ENCODE peak calls at places on chromosomes 2 and 18, in four cellular contexts. One of them, this sample, is unnamed.
A peak's percentile ranks its signal among the peaks of the same experiment; 100 is the strongest.

GRCh38 chr18:59220164-59220783 is 316 bp downstream of the GRP start:
- DNase-seq in mesendoderm: peak; percentile 47
- DNase-seq in IMR-90: no peak
- DNase-seq in H1: peak; percentile 76
- DNase-seq in this sample: peak; percentile 45

GRCh38 chr2:107091163-107091864 is 205.3 kb upstream of the ST6GAL2 start:
- DNase-seq in H1: no peak
- DNase-seq in mesendoderm: peak; percentile 95
- DNase-seq in IMR-90: no peak
- DNase-seq in this sample: no peak

GRCh38 chr18:31616586-31616985 is 24.9 kb downstream of the TTR start:
- DNase-seq in IMR-90: no peak
- DNase-seq in H1: no peak
- DNase-seq in mesendoderm: no peak
- DNase-seq in this sample: no peak

GRCh38 chr2:230938098-230938497 is 13.1 kb upstream of the GPR55 start:
- DNase-seq in IMR-90: no peak
- DNase-seq in mesendoderm: no peak
- DNase-seq in H1: no peak
- DNase-seq in this sample: peak; percentile 3

GRCh38 chr2:151882786-151883445 is 54.7 kb upstream of the ARL5A start:
- DNase-seq in H1: no peak
- DNase-seq in mesendoderm: no peak
- DNase-seq in IMR-90: no peak
- DNase-seq in this sample: no peak

GRCh38 chr2:45439788-45440773 is 171.0 kb downstream of the SRBD1 start:
- DNase-seq in H1: no peak
- DNase-seq in IMR-90: peak; percentile 45
- DNase-seq in mesendoderm: no peak
- DNase-seq in this sample: no peak

GRCh38 chr2:105798595-105798994 is 53.9 kb downstream of the NCK2 start:
- DNase-seq in IMR-90: peak; percentile 23
- DNase-seq in mesendoderm: no peak
- DNase-seq in H1: no peak
- DNase-seq in this sample: no peak

GRCh38 chr18:10499230-10499629 is 26.6 kb upstream of the NAPG start:
- DNase-seq in mesendoderm: no peak
- DNase-seq in IMR-90: no peak
- DNase-seq in H1: no peak
- DNase-seq in this sample: no peak

GRCh38 chr2:178692845-178693244 is 114.4 kb downstream of the TTN start:
- DNase-seq in mesendoderm: no peak
- DNase-seq in IMR-90: no peak
- DNase-seq in H1: no peak
- DNase-seq in this sample: no peak

GRCh38 chr2:48207201-48207641 is 300.9 kb upstream of the FBXO11 start:
- DNase-seq in H1: no peak
- DNase-seq in IMR-90: no peak
- DNase-seq in mesendoderm: no peak
- DNase-seq in this sample: no peak

GRCh38 chr18:48769006-48769646 is 181.6 kb downstream of the SMAD7 start:
- DNase-seq in mesendoderm: no peak
- DNase-seq in IMR-90: no peak
- DNase-seq in H1: no peak
- DNase-seq in this sample: no peak

GRCh38 chr2:74730530-74730929 is 76.5 kb downstream of the SEMA4F start:
- DNase-seq in mesendoderm: no peak
- DNase-seq in IMR-90: no peak
- DNase-seq in H1: no peak
- DNase-seq in this sample: no peak

GRCh38 chr18:35376393-35376741 is 770 bp downstream of the ZNF396 start:
- DNase-seq in H1: no peak
- DNase-seq in IMR-90: no peak
- DNase-seq in mesendoderm: peak; percentile 49
- DNase-seq in this sample: peak; percentile 61

GRCh38 chr18:75003089-75003488 is 205.8 kb downstream of the PTGR3 start:
- DNase-seq in IMR-90: peak; percentile 24
- DNase-seq in mesendoderm: no peak
- DNase-seq in H1: no peak
- DNase-seq in this sample: no peak

GRCh38 chr2:149380205-149380604 is 49.8 kb downstream of the LYPD6 start:
- DNase-seq in mesendoderm: no peak
- DNase-seq in H1: no peak
- DNase-seq in IMR-90: no peak
- DNase-seq in this sample: no peak

GRCh38 chr2:71700880-71701397 is 247.6 kb downstream of the DYSF start:
- DNase-seq in H1: no peak
- DNase-seq in IMR-90: no peak
- DNase-seq in mesendoderm: no peak
- DNase-seq in this sample: no peak

GRCh38 chr2:88128654-88129312 is 921 bp upstream of the FABP1 start:
- DNase-seq in IMR-90: no peak
- DNase-seq in H1: no peak
- DNase-seq in mesendoderm: no peak
- DNase-seq in this sample: no peak

GRCh38 chr2:181627545-181627944 is 29.4 kb downstream of the CERKL start:
- DNase-seq in mesendoderm: no peak
- DNase-seq in H1: no peak
- DNase-seq in IMR-90: peak; percentile 1
- DNase-seq in this sample: no peak

GRCh38 chr2:9772999-9773904 is 70.0 kb upstream of the TAF1B start:
- DNase-seq in IMR-90: no peak
- DNase-seq in mesendoderm: no peak
- DNase-seq in H1: no peak
- DNase-seq in this sample: no peak

GRCh38 chr18:31232779-31233424 is 70.2 kb upstream of the DSC1 start:
- DNase-seq in mesendoderm: no peak
- DNase-seq in H1: no peak
- DNase-seq in IMR-90: no peak
- DNase-seq in this sample: no peak

GRCh38 chr18:57210101-57210661 is 63.3 kb downstream of the BOD1L2 start:
- DNase-seq in IMR-90: peak; percentile 70
- DNase-seq in mesendoderm: peak; percentile 96
- DNase-seq in H1: peak; percentile 63
- DNase-seq in this sample: peak; percentile 83

GRCh38 chr2:236954641-236955040 is 131.0 kb upstream of the COPS8 start:
- DNase-seq in mesendoderm: no peak
- DNase-seq in H1: no peak
- DNase-seq in IMR-90: no peak
- DNase-seq in this sample: no peak

GRCh38 chr2:204743368-204743960 is 198.2 kb downstream of the PARD3B start:
- DNase-seq in H1: no peak
- DNase-seq in mesendoderm: no peak
- DNase-seq in IMR-90: peak; percentile 52
- DNase-seq in this sample: no peak

GRCh38 chr2:151655663-151656398 is 78.4 kb downstream of the NEB start:
- DNase-seq in IMR-90: no peak
- DNase-seq in mesendoderm: no peak
- DNase-seq in H1: no peak
- DNase-seq in this sample: no peak

GRCh38 chr2:138321458-138321857 is 180.1 kb upstream of the SPOPL start:
- DNase-seq in H1: no peak
- DNase-seq in IMR-90: no peak
- DNase-seq in mesendoderm: peak; percentile 17
- DNase-seq in this sample: no peak

GRCh38 chr2:202950592-202950991 is 38.5 kb downstream of the CARF start:
- DNase-seq in IMR-90: peak; percentile 43
- DNase-seq in H1: no peak
- DNase-seq in mesendoderm: no peak
- DNase-seq in this sample: no peak

GRCh38 chr2:25620077-25620476 is 53.3 kb downstream of the DTNB start:
- DNase-seq in IMR-90: no peak
- DNase-seq in mesendoderm: peak; percentile 13
- DNase-seq in H1: no peak
- DNase-seq in this sample: no peak

GRCh38 chr2:20986540-20986939 is 57.3 kb downstream of the APOB start:
- DNase-seq in IMR-90: no peak
- DNase-seq in mesendoderm: no peak
- DNase-seq in H1: no peak
- DNase-seq in this sample: no peak

GRCh38 chr2:30265441-30266015 is 34.2 kb downstream of the LBH start:
- DNase-seq in IMR-90: peak; percentile 70
- DNase-seq in mesendoderm: no peak
- DNase-seq in H1: no peak
- DNase-seq in this sample: no peak

GRCh38 chr18:13241083-13241892 is 22.7 kb downstream of the LDLRAD4 start:
- DNase-seq in IMR-90: no peak
- DNase-seq in H1: no peak
- DNase-seq in mesendoderm: no peak
- DNase-seq in this sample: no peak

GRCh38 chr2:149068996-149069888 is 30.7 kb downstream of the LYPD6B start:
- DNase-seq in mesendoderm: no peak
- DNase-seq in IMR-90: peak; percentile 61
- DNase-seq in H1: no peak
- DNase-seq in this sample: no peak

GRCh38 chr18:79394438-79395307 is 1.1 kb upstream of the NFATC1 start:
- DNase-seq in mesendoderm: peak; percentile 78
- DNase-seq in IMR-90: peak; percentile 49
- DNase-seq in H1: peak; percentile 70
- DNase-seq in this sample: no peak

GRCh38 chr18:78726326-78727056 is 253.1 kb upstream of the SALL3 start:
- DNase-seq in H1: no peak
- DNase-seq in IMR-90: no peak
- DNase-seq in mesendoderm: no peak
- DNase-seq in this sample: peak; percentile 19

GRCh38 chr18:77068890-77069312 is 63.7 kb downstream of the MBP start:
- DNase-seq in IMR-90: peak; percentile 28
- DNase-seq in H1: no peak
- DNase-seq in mesendoderm: no peak
- DNase-seq in this sample: no peak

GRCh38 chr18:60038731-60039130 is 138.9 kb downstream of the PMAIP1 start:
- DNase-seq in IMR-90: no peak
- DNase-seq in H1: no peak
- DNase-seq in mesendoderm: no peak
- DNase-seq in this sample: no peak

GRCh38 chr2:25494626-25495025 is 152.9 kb upstream of the DNMT3A start:
- DNase-seq in IMR-90: peak; percentile 66
- DNase-seq in H1: no peak
- DNase-seq in mesendoderm: peak; percentile 79
- DNase-seq in this sample: peak; percentile 34

DNA sequence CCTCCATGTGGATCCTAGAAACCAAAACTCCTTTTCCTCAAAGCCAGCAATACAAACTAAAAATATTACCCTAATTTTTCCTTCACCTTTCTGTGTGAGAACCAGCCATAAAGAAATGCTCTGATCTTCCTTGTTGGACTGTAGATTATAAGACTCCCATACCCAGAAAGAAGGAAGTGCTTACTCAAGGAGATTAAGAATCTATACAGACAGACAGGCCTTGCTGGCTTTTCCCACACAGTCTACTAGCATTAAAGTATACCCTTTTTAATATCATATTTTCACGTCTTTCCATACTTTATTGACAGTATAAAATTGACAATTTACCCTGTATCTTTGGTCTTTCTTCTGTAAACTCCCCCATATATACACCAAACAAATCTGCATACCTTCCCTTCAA is 139.0 kb downstream of the GULP1 start:
- DNase-seq in mesendoderm: no peak
- DNase-seq in H1: no peak
- DNase-seq in IMR-90: no peak
- DNase-seq in this sample: no peak
- H3K18ac ChIP-seq in mesendoderm: no peak overlapping the region
- H3K18ac ChIP-seq in H1: no peak overlapping the region
- H3K18ac ChIP-seq in IMR-90: no peak overlapping the region
- H3K18ac ChIP-seq in this sample: no peak overlapping the region

GRCh38 chr2:136402281-136402680 is 284.3 kb upstream of the CXCR4 start:
- DNase-seq in IMR-90: no peak
- DNase-seq in H1: no peak
- DNase-seq in mesendoderm: no peak
- DNase-seq in this sample: no peak
- H3K9ac ChIP-seq in IMR-90: no peak overlapping the region
- H3K9ac ChIP-seq in H1: no peak overlapping the region
- H3K9ac ChIP-seq in mesendoderm: no peak overlapping the region
- H3K9ac ChIP-seq in this sample: no peak overlapping the region

GRCh38 chr18:37691162-37691561 is 125.6 kb upstream of the CELF4 start:
- DNase-seq in mesendoderm: peak; percentile 65
- DNase-seq in IMR-90: no peak
- DNase-seq in H1: no peak
- DNase-seq in this sample: no peak

GRCh38 chr18:37684183-37684582 is 118.6 kb upstream of the CELF4 start:
- DNase-seq in mesendoderm: no peak
- DNase-seq in IMR-90: no peak
- DNase-seq in H1: no peak
- DNase-seq in this sample: peak; percentile 30

GRCh38 chr18:37684590-37684989 is 119.0 kb upstream of the CELF4 start:
- DNase-seq in IMR-90: no peak
- DNase-seq in mesendoderm: peak; percentile 40
- DNase-seq in H1: no peak
- DNase-seq in this sample: peak; percentile 33

DNA sequence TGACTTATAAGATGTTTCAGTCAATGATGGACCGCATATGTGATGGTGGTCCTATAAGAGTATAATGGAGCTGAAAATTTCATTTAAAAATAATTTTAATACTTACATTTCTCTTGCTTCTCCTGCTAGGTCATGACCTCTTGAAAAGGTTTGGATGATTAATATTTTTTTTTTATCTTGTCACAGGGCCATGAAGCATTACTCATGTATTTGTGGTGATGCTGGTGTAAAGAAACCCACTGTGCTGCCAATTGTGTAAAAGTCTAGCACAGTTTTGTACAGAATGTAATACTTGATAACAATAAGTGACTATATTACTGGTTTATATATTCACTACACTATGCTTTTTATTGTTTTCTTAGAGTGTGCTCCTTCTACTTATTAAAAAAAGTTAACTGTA is 124.2 kb upstream of the CELF4 start:
- DNase-seq in IMR-90: no peak
- DNase-seq in H1: no peak
- DNase-seq in mesendoderm: no peak
- DNase-seq in this sample: no peak
- H4K5ac ChIP-seq in IMR-90: no peak overlapping the region
- H4K5ac ChIP-seq in H1: no peak overlapping the region
- H4K5ac ChIP-seq in mesendoderm: no peak overlapping the region
- H4K5ac ChIP-seq in this sample: no peak overlapping the region

GRCh38 chr18:22493940-22494339 is 76.2 kb upstream of the CTAGE1 start:
- DNase-seq in IMR-90: peak; percentile 52
- DNase-seq in mesendoderm: no peak
- DNase-seq in H1: no peak
- DNase-seq in this sample: no peak
- H3K18ac ChIP-seq in IMR-90: peak overlapping the region; percentile 96
- H3K18ac ChIP-seq in mesendoderm: no peak overlapping the region
- H3K18ac ChIP-seq in H1: no peak overlapping the region
- H3K18ac ChIP-seq in this sample: no peak overlapping the region

This sample was measured in H9.